ENCODE peak calls at places on chromosomes 3 and 15, in six cellular contexts. P, R, I, A, Z and H are unnamed samples.

GRCh38 chr3:136659253-136659652 is 92.9 kb downstream of the STAG1 start:
- DNase-seq in P (no peak), A (no peak), Z (no peak), I (no peak), R (peak), H (no peak)

GRCh38 chr3:171284308-171285075 is 175.7 kb downstream of the TNIK start:
- DNase-seq in R (no peak), Z (peak), A (no peak), I (peak), P (no peak), H (no peak)

GRCh38 chr3:190701096-190701532 is 161.4 kb downstream of the GMNC start:
- DNase-seq in R (no peak), A (peak), I (peak), P (no peak), Z (no peak), H (no peak)

GRCh38 chr15:39874890-39875549 is 45.0 kb downstream of the GPR176 start:
- DNase-seq in P (no peak), Z (no peak), A (peak), R (no peak), I (no peak), H (no peak)

GRCh38 chr3:193095366-193095765 is 145.7 kb upstream of the PLAAT1 start:
- DNase-seq in P (no peak), A (no peak), R (no peak), Z (no peak), I (no peak), H (no peak)

GRCh38 chr3:32095431-32095830 is 11.0 kb upstream of the GPD1L start:
- DNase-seq in A (peak), Z (no peak), P (no peak), R (no peak), I (no peak), H (no peak)

GRCh38 chr3:48695113-48695753 is 9.5 kb upstream of the NCKIPSD start:
- DNase-seq in I (peak), P (no peak), A (no peak), Z (no peak), R (peak), H (no peak)

GRCh38 chr3:128486692-128487537 is 6.1 kb downstream of the GATA2 start:
- DNase-seq in I (no peak), P (no peak), Z (no peak), A (no peak), R (no peak), H (no peak)

GRCh38 chr3:35883929-35884328 is 244.6 kb downstream of the ARPP21 start:
- DNase-seq in P (no peak), Z (no peak), A (no peak), R (no peak), I (no peak), H (no peak)

GRCh38 chr3:183560607-183561006 is 5.1 kb upstream of the KLHL6 start:
- DNase-seq in A (no peak), R (no peak), I (no peak), P (no peak), Z (no peak), H (no peak)

GRCh38 chr3:59210260-59210659 is 160.4 kb upstream of the CFAP20DC start:
- DNase-seq in R (no peak), P (no peak), A (no peak), I (no peak), Z (no peak), H (no peak)

GRCh38 chr3:126543457-126544090 is 15.2 kb downstream of the C3orf22 start:
- DNase-seq in R (no peak), A (no peak), I (no peak), P (no peak), Z (no peak), H (no peak)

GRCh38 chr3:25481402-25481801 is 53.3 kb downstream of the RARB start:
- DNase-seq in I (no peak), R (no peak), P (no peak), Z (no peak), A (no peak), H (no peak)

GRCh38 chr3:172369590-172370259 is 78.5 kb downstream of the GHSR start:
- DNase-seq in A (no peak), R (no peak), Z (no peak), I (no peak), P (no peak), H (no peak)

GRCh38 chr3:141619450-141619849 is 118.6 kb upstream of the RNF7 start:
- DNase-seq in P (no peak), Z (no peak), A (no peak), R (no peak), I (no peak), H (no peak)

GRCh38 chr3:178367817-178368617 is 168.2 kb upstream of the KCNMB2 start:
- DNase-seq in P (no peak), R (no peak), A (no peak), I (no peak), Z (no peak), H (no peak)

GRCh38 chr15:98967096-98967495 is 40.5 kb downstream of the PGPEP1L start:
- DNase-seq in I (no peak), Z (no peak), A (no peak), R (no peak), P (no peak), H (no peak)

GRCh38 chr15:74275957-74276356 is 39.8 kb downstream of the CCDC33 start:
- DNase-seq in R (peak), I (no peak), P (no peak), A (no peak), Z (no peak), H (no peak)

GRCh38 chr3:150335631-150336030 is 72.5 kb upstream of the TSC22D2 start:
- DNase-seq in I (no peak), P (no peak), A (no peak), Z (no peak), R (no peak), H (no peak)

GRCh38 chr3:8143186-8143585 is 358.4 kb upstream of the LMCD1 start:
- DNase-seq in R (no peak), A (no peak), Z (no peak), I (no peak), P (no peak), H (no peak)

GRCh38 chr3:18423401-18424212 is 1.5 kb downstream of the SATB1 start:
- DNase-seq in R (peak), Z (peak), P (peak), A (no peak), I (no peak), H (no peak)

GRCh38 chr3:141877911-141878310 is 1.5 kb downstream of the ATP1B3 start:
- DNase-seq in Z (no peak), R (no peak), P (no peak), I (no peak), A (no peak), H (no peak)

GRCh38 chr3:23685484-23686258 is 120.1 kb upstream of the UBE2E1 start:
- DNase-seq in I (no peak), R (peak), P (no peak), Z (no peak), A (peak), H (no peak)

GRCh38 chr3:11434017-11434526 is 161.9 kb downstream of the ATG7 start:
- DNase-seq in Z (no peak), R (no peak), A (no peak), I (no peak), P (no peak), H (no peak)

GRCh38 chr3:27990837-27991236 is 250.6 kb upstream of the CMC1 start:
- DNase-seq in A (no peak), P (no peak), I (no peak), R (no peak), Z (no peak), H (no peak)

GRCh38 chr3:10353160-10353559 is 32.2 kb upstream of the SEC13 start:
- DNase-seq in R (no peak), P (no peak), Z (no peak), A (no peak), I (no peak), H (no peak)

GRCh38 chr15:52804526-52805081 is 14.5 kb upstream of the ONECUT1 start:
- DNase-seq in I (no peak), P (no peak), Z (no peak), A (no peak), R (no peak), H (no peak)

GRCh38 chr3:125280966-125281365 is 68.4 kb upstream of the SLC12A8 start:
- DNase-seq in I (no peak), Z (no peak), A (peak), R (no peak), P (no peak), H (no peak)

GRCh38 chr15:101642361-101642760 is 9.8 kb downstream of the TM2D3 start:
- DNase-seq in R (no peak), A (no peak), I (no peak), P (no peak), Z (no peak), H (no peak)

GRCh38 chr3:2714856-2715255 is 395.3 kb downstream of the IL5RA start:
- DNase-seq in R (no peak), A (no peak), I (no peak), P (peak), Z (no peak), H (no peak)

GRCh38 chr3:169244119-169244864 is 419.2 kb downstream of the MECOM start:
- DNase-seq in R (no peak), P (no peak), A (no peak), I (no peak), Z (no peak), H (no peak)

GRCh38 chr15:73369073-73369694 is 426 bp upstream of the HCN4 start:
- DNase-seq in A (no peak), R (no peak), I (no peak), P (no peak), Z (no peak), H (no peak)

GRCh38 chr15:74716647-74717046 is 8.7 kb downstream of the CYP1A1 start:
- DNase-seq in Z (no peak), P (no peak), I (no peak), R (no peak), A (peak), H (no peak)

GRCh38 chr3:190375250-190375649 is 12.7 kb upstream of the CLDN16 start:
- DNase-seq in I (no peak), A (no peak), P (no peak), Z (no peak), R (no peak), H (no peak)

GRCh38 chr3:55595420-55595819 is 108.3 kb upstream of the WNT5A start:
- DNase-seq in A (no peak), Z (no peak), I (no peak), R (no peak), P (no peak), H (no peak)

GRCh38 chr3:34254285-34254684 is 455.9 kb downstream of the PDCD6IP start:
- DNase-seq in R (no peak), A (no peak), Z (no peak), P (no peak), I (no peak), H (no peak)

GRCh38 chr3:186281172-186281571 is 80.9 kb downstream of the DGKG start:
- DNase-seq in A (no peak), R (no peak), Z (no peak), I (no peak), P (no peak), H (no peak)
- TF ChIP-seq POLR2A in A (no peak), R (no peak), Z (no peak), I (no peak), P (no peak), H (no peak)

DNA sequence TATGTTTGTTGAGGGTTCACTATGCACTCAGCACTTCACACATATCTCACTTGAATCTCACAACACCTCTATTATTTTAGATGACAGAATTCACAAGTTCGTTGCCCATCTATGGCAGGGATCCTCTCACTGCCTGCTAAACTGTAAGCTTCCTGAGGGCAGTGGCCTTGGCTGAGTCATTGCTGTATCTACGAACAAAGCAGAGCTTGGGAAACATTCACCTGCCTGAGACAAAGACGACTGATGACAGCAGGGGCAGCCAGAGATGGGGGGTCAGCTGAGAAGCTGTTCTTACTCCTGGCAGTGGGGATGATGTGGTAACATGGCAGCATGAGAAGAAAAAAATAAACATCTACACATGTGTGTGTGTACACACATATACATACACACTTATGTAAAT is 125.5 kb upstream of the NMNAT3 start:
- DNase-seq in R (no peak), A (no peak), I (no peak), P (no peak), Z (no peak), H (no peak)
- TF ChIP-seq TAF1 in R (no peak), A (no peak), I (no peak), P (no peak), Z (no peak), H (no peak)

DNA sequence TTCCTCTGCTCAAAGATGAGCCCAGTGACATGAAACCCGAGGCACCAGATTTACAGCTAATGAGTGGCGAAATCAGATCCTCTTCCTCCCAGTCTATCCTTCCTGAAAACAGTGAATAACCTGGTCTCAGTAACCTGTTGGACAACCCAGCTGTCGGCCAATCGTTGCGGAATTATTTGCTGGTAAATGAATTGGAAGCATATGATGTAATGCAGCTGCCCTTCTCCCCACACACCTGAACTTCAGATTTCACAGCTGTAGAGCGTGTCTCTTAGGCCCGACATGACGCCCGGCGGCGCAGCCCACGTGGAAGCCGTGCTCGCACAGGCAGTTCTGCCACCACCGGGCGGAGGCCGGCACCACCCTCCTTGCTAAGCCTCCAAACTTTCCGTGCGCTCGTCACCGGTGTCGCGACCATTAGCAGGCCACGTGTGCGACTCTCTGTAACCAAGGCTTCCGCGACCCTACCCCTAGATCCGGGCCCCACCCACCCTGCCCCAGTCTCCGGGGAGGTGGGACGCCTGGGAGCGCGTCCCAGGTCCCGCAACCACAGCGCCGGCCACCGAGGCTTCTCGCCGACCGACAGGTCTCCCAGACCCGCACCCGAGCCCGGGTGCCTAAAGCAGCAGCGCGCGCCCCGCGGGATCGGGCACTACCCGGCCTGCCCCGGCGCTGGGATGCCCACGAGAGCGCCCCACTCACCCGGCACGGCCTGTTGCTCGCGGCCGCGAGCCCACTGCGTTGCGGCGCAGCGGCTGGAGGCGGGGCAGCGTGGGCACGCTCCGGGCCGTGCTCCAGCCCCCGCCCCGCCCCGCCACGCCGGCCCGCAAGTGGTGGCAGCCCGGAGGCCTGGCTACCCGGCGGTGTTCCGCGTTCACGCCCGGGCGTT is at the start of gene RIOX2:
- DNase-seq in P (peak), I (no peak), R (peak), A (peak), Z (peak), H (peak)
- TF ChIP-seq POLR2A in P (peak), I (no peak), R (peak), A (peak), Z (peak), H (peak)

GRCh38 chr3:138850151-138850550 is 15.4 kb upstream of the PIK3CB start:
- DNase-seq in Z (no peak), P (no peak), A (no peak), R (no peak), I (no peak), H (no peak)
- TF ChIP-seq TAF1 in Z (no peak), P (no peak), A (no peak), R (no peak), I (no peak), H (no peak)

GRCh38 chr15:66700802-66701421 is 1.1 kb upstream of the SMAD6 start:
- DNase-seq in A (peak), I (peak), P (peak), Z (no peak), R (peak), H (peak)
- TF ChIP-seq POLR2A in A (peak), I (no peak), P (no peak), Z (no peak), R (peak), H (no peak)

GRCh38 chr3:146431240-146431639 is 38.1 kb downstream of the PLSCR2 start:
- DNase-seq in A (no peak), Z (no peak), I (no peak), P (no peak), R (no peak), H (no peak)
- TF ChIP-seq TAF1 in A (no peak), Z (no peak), I (no peak), P (no peak), R (no peak), H (no peak)

GRCh38 chr15:90794538-90794937 is 73.8 kb upstream of the FURIN start:
- DNase-seq in Z (no peak), I (no peak), A (no peak), R (no peak), P (no peak), H (no peak)
- TF ChIP-seq POLR2A in Z (no peak), I (no peak), A (no peak), R (no peak), P (no peak), H (no peak)

DNA sequence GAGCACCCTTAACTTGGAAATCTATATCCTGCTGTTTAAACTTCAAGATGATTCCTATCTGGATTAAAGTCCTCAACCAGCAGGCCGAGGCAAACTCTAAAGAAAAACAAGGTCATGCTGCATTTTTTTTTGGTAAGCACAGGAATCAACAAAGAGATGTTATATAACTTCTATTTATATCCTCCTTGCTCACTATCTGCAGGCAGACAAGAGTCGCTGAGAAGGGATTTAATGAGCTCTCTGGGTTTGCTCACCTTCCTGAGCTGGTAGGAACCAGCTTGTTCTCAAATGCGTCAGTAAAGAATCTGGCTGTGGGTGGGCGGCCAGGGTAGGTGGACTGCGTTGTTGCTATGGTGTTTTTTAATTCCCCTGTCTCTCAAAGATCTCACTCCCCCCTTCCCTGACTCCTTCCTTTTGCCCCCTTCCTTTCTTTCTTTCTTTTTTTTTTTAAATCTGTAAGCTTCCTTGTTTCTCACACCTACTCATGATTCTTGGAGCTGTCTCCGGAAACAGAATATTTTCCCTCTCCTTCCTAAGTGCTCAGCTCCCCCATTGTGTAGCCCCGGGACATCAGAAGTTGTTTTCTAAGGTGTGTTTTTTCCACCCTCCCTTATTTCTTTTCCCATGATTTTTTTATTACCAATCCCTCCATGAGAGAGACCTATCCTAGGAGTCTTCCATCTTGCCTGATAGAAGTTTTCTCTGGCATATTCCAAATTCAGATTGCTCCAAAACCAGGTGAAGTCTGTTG is 228.8 kb upstream of the BHLHE40 start:
- DNase-seq in A (peak), I (no peak), R (no peak), Z (no peak), P (no peak), H (no peak)
- TF ChIP-seq TAF1 in A (no peak), I (no peak), R (no peak), Z (peak), P (no peak), H (no peak)